ENCODE peak calls at places on chromosomes 12 and 14, in nine cellular contexts. E is OCI-LY7; B is fibroblast of lung; X is GM13976; P is activated CD8-positive, alpha-beta T cell treated with anti-CD3 and anti-CD28 coated beads for 36 hours; W is right lobe of liver; V is CD8-positive, alpha-beta T cell; C is HFFc6; I is A549. D is an unnamed sample.
A peak's percentile ranks its signal among the peaks of the same experiment; 100 is the strongest.

GRCh38 chr12:82745807-82746206 is 59.1 kb downstream of the TMTC2 start:
- DNase-seq in E (no peak), B (no peak), X (no peak), P (no peak), W (no peak), V (no peak), C (no peak), I (no peak), D (no peak)

GRCh38 chr12:124294686-124295315 is at the start of gene RFLNA:
- DNase-seq in E (no peak), B (no peak), X (no peak), P (no peak), W (no peak), V (no peak), C (no peak), I (no peak), D (no peak)

GRCh38 chr12:69497308-69498026 is 27.3 kb downstream of the FRS2 start:
- DNase-seq in E (no peak), B (peak; percentile 49), X (peak; percentile 70), P (no peak), W (no peak), V (no peak), C (no peak), I (no peak), D (no peak)

GRCh38 chr12:122080149-122081107 is 1.9 kb downstream of the MLXIP start:
- DNase-seq in E (no peak), B (peak; percentile 87), X (no peak), P (peak; percentile 38), W (peak; percentile 80), V (no peak), C (peak; percentile 76), I (peak; percentile 41), D (no peak)

GRCh38 chr14:32417956-32418552 is 89.0 kb downstream of the AKAP6 start:
- DNase-seq in E (no peak), B (peak; percentile 64), X (no peak), P (no peak), W (no peak), V (no peak), C (peak; percentile 32), I (no peak), D (no peak)

GRCh38 chr12:77746108-77746507 is 84.6 kb upstream of the NAV3 start:
- DNase-seq in E (peak; percentile 90), B (peak; percentile 50), X (peak; percentile 40), P (no peak), W (no peak), V (no peak), C (no peak), I (no peak), D (no peak)

GRCh38 chr12:116133149-116133548 is 144.3 kb downstream of the MED13L start:
- DNase-seq in E (no peak), B (peak; percentile 50), X (no peak), P (no peak), W (no peak), V (no peak), C (no peak), I (no peak), D (no peak)

GRCh38 chr12:96026331-96026730 is 9.1 kb downstream of the LTA4H start:
- DNase-seq in E (no peak), B (peak; percentile 43), X (no peak), P (no peak), W (no peak), V (no peak), C (no peak), I (no peak), D (no peak)

GRCh38 chr14:96349286-96350075 is 13.7 kb downstream of the ATG2B start:
- DNase-seq in E (no peak), B (no peak), X (no peak), P (peak; percentile 6), W (no peak), V (no peak), C (no peak), I (no peak), D (no peak)

GRCh38 chr12:59660921-59661597 is 65.2 kb downstream of the SLC16A7 start:
- DNase-seq in E (no peak), B (no peak), X (no peak), P (no peak), W (no peak), V (no peak), C (no peak), I (no peak), D (no peak)

GRCh38 chr14:52885230-52885629 is 65.6 kb downstream of the FERMT2 start:
- DNase-seq in E (no peak), B (peak; percentile 74), X (no peak), P (no peak), W (no peak), V (no peak), C (peak; percentile 53), I (no peak), D (no peak)

GRCh38 chr12:96237465-96238077 is 43.4 kb downstream of the ELK3 start:
- DNase-seq in E (no peak), B (peak; percentile 97), X (no peak), P (peak; percentile 70), W (no peak), V (peak; percentile 63), C (peak; percentile 91), I (no peak), D (peak; percentile 84)

GRCh38 chr12:6620137-6620884 is 13.1 kb upstream of the CHD4 start:
- DNase-seq in E (no peak), B (no peak), X (no peak), P (peak; percentile 65), W (no peak), V (peak; percentile 55), C (no peak), I (no peak), D (no peak)

GRCh38 chr12:95548056-95548538 is 3.2 kb downstream of the USP44 start:
- DNase-seq in E (peak; percentile 35), B (no peak), X (peak; percentile 42), P (peak; percentile 46), W (no peak), V (peak; percentile 26), C (no peak), I (no peak), D (no peak)

GRCh38 chr12:113268136-113268535 is 46.9 kb downstream of the TPCN1 start:
- DNase-seq in E (no peak), B (no peak), X (no peak), P (no peak), W (no peak), V (no peak), C (no peak), I (no peak), D (no peak)

GRCh38 chr14:100530270-100531072 is 56.7 kb downstream of the BEGAIN start:
- DNase-seq in E (no peak), B (no peak), X (no peak), P (no peak), W (peak; percentile 46), V (no peak), C (no peak), I (no peak), D (no peak)

GRCh38 chr12:131251336-131252101 is 297.8 kb downstream of the ADGRD1 start:
- DNase-seq in E (no peak), B (no peak), X (no peak), P (no peak), W (no peak), V (no peak), C (no peak), I (no peak), D (no peak)

GRCh38 chr12:3054993-3055711 is 22.0 kb upstream of the TSPAN9 start:
- DNase-seq in E (no peak), B (peak; percentile 32), X (no peak), P (no peak), W (no peak), V (no peak), C (no peak), I (no peak), D (no peak)

GRCh38 chr12:52647601-52648000 is 4.4 kb downstream of the KRT2 start:
- DNase-seq in E (no peak), B (no peak), X (no peak), P (no peak), W (no peak), V (no peak), C (no peak), I (no peak), D (no peak)

GRCh38 chr12:102120886-102121285 is 903 bp downstream of the PARPBP start:
- DNase-seq in E (peak; percentile 51), B (peak; percentile 30), X (peak; percentile 16), P (peak; percentile 11), W (no peak), V (no peak), C (peak; percentile 46), I (peak; percentile 16), D (no peak)

GRCh38 chr12:1629338-1630080 is 478 bp downstream of the WNT5B start:
- DNase-seq in E (peak; percentile 60), B (no peak), X (peak; percentile 64), P (peak; percentile 28), W (peak; percentile 64), V (no peak), C (no peak), I (no peak), D (no peak)
- TF ChIP-seq CTCF in E (peak; percentile 44), B (peak; percentile 14), X (peak; percentile 15), P (no peak), W (no peak), V (no peak), C (no peak), I (no peak), D (no peak)

GRCh38 chr14:23006544-23007419 is 3.2 kb downstream of the C14orf93 start:
- DNase-seq in E (peak; percentile 98), B (peak; percentile 98), X (peak; percentile 96), P (peak; percentile 98), W (peak; percentile 98), V (peak; percentile 98), C (peak; percentile 97), I (peak; percentile 97), D (peak; percentile 93)
- TF ChIP-seq CTCF in E (peak; percentile 47), B (peak; percentile 43), X (peak; percentile 26), P (peak; percentile 39), W (peak; percentile 14), V (no peak), C (peak; percentile 55), I (peak; percentile 35), D (peak; percentile 34)

DNA sequence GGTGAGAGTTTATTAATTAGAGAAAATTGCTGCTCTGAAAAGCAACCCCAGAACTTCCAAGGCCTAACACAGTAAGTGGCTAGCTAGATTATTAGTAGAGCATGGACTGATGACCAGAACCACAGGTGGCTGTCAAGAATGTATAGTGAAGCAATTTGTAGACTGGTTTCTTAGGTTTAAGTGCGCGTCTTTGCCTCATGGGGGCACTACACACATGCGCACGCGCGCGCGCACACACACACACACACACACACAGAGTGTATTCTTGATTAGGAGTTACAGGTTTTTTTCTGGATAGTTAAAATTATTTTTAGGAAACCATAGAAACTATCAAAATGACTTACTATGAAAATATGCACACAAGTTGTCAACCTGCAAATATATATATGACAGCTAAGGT is 66.5 kb downstream of the BHLHE41 start:
- DNase-seq in E (peak; percentile 23), B (no peak), X (no peak), P (peak; percentile 7), W (no peak), V (no peak), C (no peak), I (no peak), D (no peak)
- TF ChIP-seq CTCF in E (peak; percentile 77), B (no peak), X (no peak), P (no peak), W (no peak), V (no peak), C (peak; percentile 34), I (no peak), D (no peak)

DNA sequence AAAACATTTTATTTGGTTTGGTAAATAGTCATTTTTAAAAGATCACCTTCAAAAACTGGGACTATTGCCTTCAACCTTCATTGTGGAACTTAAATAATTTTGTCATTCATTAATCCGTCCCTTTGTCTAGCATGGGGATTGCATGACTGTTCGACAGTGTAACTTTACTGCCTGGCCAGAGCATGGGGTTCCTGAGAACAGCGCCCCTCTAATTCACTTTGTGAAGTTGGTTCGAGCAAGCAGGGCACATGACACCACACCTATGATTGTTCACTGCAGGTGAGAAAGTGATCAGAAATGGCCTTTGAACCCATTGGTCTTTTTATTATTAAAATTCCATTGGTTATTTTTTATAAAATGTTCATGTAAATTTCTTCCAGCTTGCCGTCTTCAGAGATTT is 37.2 kb upstream of the MYF6 start:
- DNase-seq in E (no peak), B (no peak), X (no peak), P (no peak), W (no peak), V (no peak), C (no peak), I (no peak), D (no peak)
- TF ChIP-seq CTCF in E (no peak), B (no peak), X (no peak), P (no peak), W (no peak), V (no peak), C (no peak), I (no peak), D (no peak)

D was measured in AG09319.